ENCODE peak calls at places on chromosomes 3 and 15, in six cellular contexts. Z is A549, C is H1, N is SK-N-SH, G is GM12878, V is HepG2. D is an unnamed sample.

GRCh38 chr15:58114388-58114787 is 23.8 kb upstream of the AQP9 start:
- DNase-seq in Z (no peak), C (no peak), N (no peak), G (no peak), V (no peak), D (no peak)

GRCh38 chr3:167350245-167350862 is 29.7 kb downstream of the ZBBX start:
- DNase-seq in Z (peak; percentile 23), C (no peak), N (no peak), G (no peak), V (peak; percentile 5), D (no peak)

GRCh38 chr3:126156468-126156867 is 23.9 kb downstream of the ALDH1L1 start:
- DNase-seq in Z (peak; percentile 30), C (no peak), N (peak; percentile 60), G (no peak), V (no peak), D (no peak)

GRCh38 chr15:87816811-87817210 is 439.7 kb downstream of the NTRK3 start:
- DNase-seq in Z (peak; percentile 75), C (no peak), N (no peak), G (no peak), V (no peak), D (peak; percentile 99)

GRCh38 chr3:40116478-40117162 is 192.9 kb upstream of the EIF1B start:
- DNase-seq in Z (no peak), C (no peak), N (no peak), G (no peak), V (no peak), D (peak; percentile 6)

GRCh38 chr3:61009025-61009424 is 242.2 kb downstream of the FHIT start:
- DNase-seq in Z (no peak), C (no peak), N (no peak), G (no peak), V (no peak), D (no peak)

GRCh38 chr3:48595526-48596121 is 495 bp upstream of the COL7A1 start:
- DNase-seq in Z (peak; percentile 96), C (peak; percentile 80), N (peak; percentile 72), G (no peak), V (peak; percentile 32), D (peak; percentile 86)

GRCh38 chr15:84081391-84082168 is 154.0 kb upstream of the GOLGA6L4 start:
- DNase-seq in Z (no peak), C (no peak), N (no peak), G (no peak), V (no peak), D (no peak)

GRCh38 chr3:69353492-69353891 is 32.4 kb downstream of the FRMD4B start:
- DNase-seq in Z (no peak), C (no peak), N (no peak), G (no peak), V (no peak), D (no peak)

GRCh38 chr15:69156726-69157381 is 3.6 kb upstream of the GLCE start:
- DNase-seq in Z (no peak), C (no peak), N (no peak), G (no peak), V (no peak), D (no peak)

GRCh38 chr15:41417812-41418211 is 917 bp downstream of the RTF1 start:
- DNase-seq in Z (no peak), C (no peak), N (no peak), G (no peak), V (no peak), D (peak; percentile 15)

GRCh38 chr15:61051570-61052031 is 177.5 kb downstream of the RORA start:
- DNase-seq in Z (peak; percentile 39), C (peak; percentile 15), N (peak; percentile 61), G (no peak), V (peak; percentile 24), D (peak; percentile 78)

GRCh38 chr3:177203689-177204395 is 6.6 kb upstream of the TBL1XR1 start:
- DNase-seq in Z (no peak), C (no peak), N (no peak), G (no peak), V (no peak), D (no peak)

GRCh38 chr3:178485756-178486155 is 50.5 kb upstream of the KCNMB2 start:
- DNase-seq in Z (no peak), C (no peak), N (no peak), G (no peak), V (no peak), D (peak; percentile 7)

GRCh38 chr3:136109499-136109898 is 86.6 kb downstream of the MSL2 start:
- DNase-seq in Z (no peak), C (no peak), N (no peak), G (no peak), V (no peak), D (no peak)

GRCh38 chr3:71371282-71371681 is 212.2 kb downstream of the FOXP1 start:
- DNase-seq in Z (no peak), C (no peak), N (no peak), G (no peak), V (no peak), D (no peak)

GRCh38 chr3:48240000-48240710 is 749 bp upstream of the ZNF589 start:
- DNase-seq in Z (no peak), C (peak; percentile 75), N (no peak), G (no peak), V (no peak), D (no peak)

GRCh38 chr15:41940441-41940857 is 31.9 kb downstream of the EHD4 start:
- DNase-seq in Z (peak; percentile 38), C (no peak), N (no peak), G (no peak), V (peak; percentile 20), D (peak; percentile 87)

GRCh38 chr15:77784361-77785292 is 151.9 kb upstream of the LINGO1 start:
- DNase-seq in Z (peak; percentile 64), C (no peak), N (peak; percentile 62), G (no peak), V (peak; percentile 14), D (no peak)

GRCh38 chr3:122926811-122927210 is 100.8 kb downstream of the SEMA5B start:
- DNase-seq in Z (no peak), C (no peak), N (no peak), G (no peak), V (no peak), D (no peak)

GRCh38 chr3:56257826-56258225 is 210.4 kb downstream of the ERC2 start:
- DNase-seq in Z (no peak), C (no peak), N (no peak), G (no peak), V (no peak), D (no peak)

GRCh38 chr3:142027295-142027694 is 122.0 kb downstream of the TFDP2 start:
- DNase-seq in Z (no peak), C (no peak), N (no peak), G (no peak), V (no peak), D (no peak)

GRCh38 chr3:49076627-49077026 is 17.2 kb downstream of the QRICH1 start:
- DNase-seq in Z (no peak), C (no peak), N (no peak), G (no peak), V (no peak), D (no peak)

GRCh38 chr15:67531379-67532059 is 10.6 kb downstream of the C15orf61 start:
- DNase-seq in Z (no peak), C (no peak), N (no peak), G (no peak), V (no peak), D (peak; percentile 80)

DNA sequence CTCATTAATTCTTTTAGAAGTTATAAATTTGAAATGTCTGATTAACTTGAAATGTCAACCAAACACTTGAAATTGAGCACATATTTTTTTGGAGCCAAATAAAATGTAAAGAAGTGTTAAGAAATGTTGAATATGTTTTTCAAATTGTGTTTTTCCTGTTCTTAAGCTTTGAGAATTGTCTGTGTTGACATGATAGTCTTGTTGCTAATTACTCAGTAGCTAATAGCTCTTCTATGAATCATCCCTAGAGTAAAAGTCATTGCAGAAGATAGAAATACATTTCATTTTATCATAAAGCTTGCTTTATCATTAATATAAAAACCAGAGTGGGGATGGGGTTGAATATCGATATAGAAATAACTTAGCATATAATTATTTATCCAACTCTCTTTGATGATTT is 41.9 kb upstream of the ABHD10 start:
- DNase-seq in Z (no peak), C (no peak), N (no peak), G (no peak), V (no peak), D (peak; percentile 50)
- TF ChIP-seq RFX5 in Z (no peak), C (no peak), N (no peak), G (no peak), V (no peak), D (no peak)

GRCh38 chr3:161142486-161142885 is 37.3 kb upstream of the B3GALNT1 start:
- DNase-seq in Z (no peak), C (no peak), N (no peak), G (no peak), V (no peak), D (no peak)
- TF ChIP-seq RFX5 in Z (no peak), C (no peak), N (no peak), G (no peak), V (no peak), D (no peak)

GRCh38 chr15:44186724-44187123 is 8.3 kb downstream of the FRMD5 start:
- DNase-seq in Z (no peak), C (no peak), N (no peak), G (no peak), V (no peak), D (no peak)
- TF ChIP-seq RFX5 in Z (no peak), C (no peak), N (no peak), G (no peak), V (no peak), D (no peak)

DNA sequence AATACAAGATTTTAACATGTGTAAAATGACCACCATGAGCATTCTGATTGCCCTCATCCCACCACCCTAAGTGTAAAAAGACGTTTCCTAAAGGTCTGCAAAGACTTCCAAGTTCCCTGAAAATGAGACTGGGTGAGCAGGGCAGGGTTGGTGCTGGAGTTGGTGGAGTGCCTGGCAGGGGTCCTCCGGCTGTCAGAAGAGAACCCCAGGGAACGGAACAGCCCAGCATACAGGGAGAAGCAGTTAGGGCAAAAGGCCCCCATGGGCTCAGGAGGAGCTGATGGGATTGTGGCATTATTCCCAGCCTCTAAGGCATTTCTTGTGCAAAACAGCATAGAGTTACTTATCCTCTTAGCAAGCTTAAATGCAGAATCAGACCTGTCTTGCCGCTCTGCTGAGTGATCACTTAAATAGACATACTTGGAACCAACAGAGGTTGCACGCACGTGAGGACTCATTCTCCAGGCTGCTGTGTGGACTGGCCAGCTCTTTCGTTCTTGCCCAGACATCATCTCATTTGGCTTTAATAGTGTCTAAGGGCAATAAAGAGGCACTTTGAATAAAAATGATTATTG is 36.0 kb downstream of the XYLB start:
- DNase-seq in Z (no peak), C (no peak), N (no peak), G (no peak), V (no peak), D (no peak)
- TF ChIP-seq RFX5 in Z (no peak), C (no peak), N (no peak), G (no peak), V (no peak), D (no peak)

GRCh38 chr15:72338617-72339321 is 18.8 kb upstream of the CELF6 start:
- DNase-seq in Z (peak; percentile 42), C (no peak), N (no peak), G (no peak), V (no peak), D (peak; percentile 93)

GRCh38 chr15:72342385-72342784 is 22.4 kb upstream of the CELF6 start:
- DNase-seq in Z (peak; percentile 63), C (peak; percentile 43), N (peak; percentile 43), G (no peak), V (peak; percentile 33), D (peak; percentile 27)

GRCh38 chr15:72341361-72341760 is 21.4 kb upstream of the CELF6 start:
- DNase-seq in Z (peak; percentile 65), C (peak; percentile 46), N (peak; percentile 39), G (no peak), V (no peak), D (no peak)

GRCh38 chr15:72339777-72340177 is 19.8 kb upstream of the CELF6 start:
- DNase-seq in Z (peak; percentile 89), C (no peak), N (peak; percentile 62), G (no peak), V (peak; percentile 47), D (peak; percentile 91)

GRCh38 chr15:72340366-72340765 is 20.4 kb upstream of the CELF6 start:
- DNase-seq in Z (peak; percentile 23), C (no peak), N (no peak), G (no peak), V (no peak), D (peak; percentile 12)
- TF ChIP-seq RFX5 in Z (no peak), C (no peak), N (no peak), G (no peak), V (no peak), D (no peak)

D was measured in IMR-90.